ENCODE peak calls at places on chromosome 2, in four cellular contexts. F, Z, N and J are unnamed samples.

GRCh38 chr2:130829020-130829419 is 7.7 kb upstream of the ARHGEF4 start:
- DNase-seq in N (peak; percentile 69), F (no peak), Z (no peak), J (no peak)

GRCh38 chr2:33069894-33070651 is 123.3 kb downstream of the LTBP1 start:
- DNase-seq in Z (no peak), N (peak; percentile 92), F (no peak), J (peak; percentile 61)

GRCh38 chr2:233343171-233343705 is 11.1 kb upstream of the DGKD start:
- DNase-seq in N (no peak), Z (no peak), F (peak; percentile 41), J (no peak)

GRCh38 chr2:95374451-95374915 is 28.0 kb upstream of the FAHD2A start:
- DNase-seq in F (no peak), Z (no peak), N (no peak), J (no peak)

GRCh38 chr2:232885264-232885961 is 15.3 kb downstream of the SNORC start:
- DNase-seq in F (no peak), Z (no peak), N (no peak), J (no peak)

GRCh38 chr2:121539722-121540469 is 9.2 kb downstream of the RNU4ATAC start:
- DNase-seq in Z (no peak), N (no peak), F (no peak), J (no peak)

GRCh38 chr2:152571035-152571766 is 146.1 kb downstream of the PRPF40A start:
- DNase-seq in F (no peak), N (peak; percentile 55), Z (no peak), J (no peak)

GRCh38 chr2:229489016-229489415 is 217.9 kb upstream of the PID1 start:
- DNase-seq in F (no peak), N (no peak), Z (no peak), J (no peak)

GRCh38 chr2:197437380-197437779 is 2.6 kb upstream of the SF3B1 start:
- DNase-seq in Z (no peak), F (no peak), N (no peak), J (no peak)

GRCh38 chr2:21038403-21039073 is 5.3 kb downstream of the APOB start:
- DNase-seq in F (no peak), Z (no peak), N (no peak), J (no peak)

GRCh38 chr2:199463708-199464613 is 6.2 kb upstream of the SATB2 start:
- DNase-seq in N (no peak), F (peak; percentile 39), Z (no peak), J (no peak)

GRCh38 chr2:172281648-172282576 is 145.5 kb upstream of the ITGA6 start:
- DNase-seq in Z (no peak), F (no peak), N (no peak), J (no peak)

GRCh38 chr2:12087175-12087574 is 340.7 kb downstream of the LPIN1 start:
- DNase-seq in Z (no peak), N (no peak), F (no peak), J (no peak)

GRCh38 chr2:154692927-154693326 is 5.6 kb upstream of the KCNJ3 start:
- DNase-seq in Z (no peak), F (no peak), N (peak; percentile 32), J (no peak)

GRCh38 chr2:30756971-30757370 is 50.3 kb downstream of the CAPN13 start:
- DNase-seq in Z (no peak), F (no peak), N (no peak), J (no peak)

GRCh38 chr2:74648009-74648443 is at the start of gene M1AP:
- DNase-seq in Z (no peak), N (no peak), F (no peak), J (no peak)

GRCh38 chr2:21939961-21940360 is 816.2 kb downstream of the TDRD15 start:
- DNase-seq in F (no peak), Z (no peak), N (peak; percentile 39), J (no peak)

GRCh38 chr2:5392658-5393057 is 299.5 kb upstream of the SOX11 start:
- DNase-seq in F (no peak), Z (no peak), N (no peak), J (no peak)

GRCh38 chr2:127193164-127193947 is 26.7 kb downstream of the CYP27C1 start:
- DNase-seq in Z (no peak), F (no peak), N (no peak), J (no peak)

GRCh38 chr2:106108351-106108750 is 85.8 kb downstream of the UXS1 start:
- DNase-seq in F (no peak), N (no peak), Z (no peak), J (no peak)

GRCh38 chr2:96554293-96555145 is 18.0 kb downstream of the ARID5A start:
- DNase-seq in N (no peak), Z (peak; percentile 44), F (peak; percentile 59), J (peak; percentile 65)

GRCh38 chr2:165844216-165844615 is 50.2 kb upstream of the GALNT3 start:
- DNase-seq in F (no peak), Z (no peak), N (no peak), J (no peak)

GRCh38 chr2:40403233-40403841 is 48.6 kb downstream of the SLC8A1 start:
- DNase-seq in F (no peak), N (no peak), Z (no peak), J (no peak)

GRCh38 chr2:159218389-159218788 is 68.1 kb downstream of the WDSUB1 start:
- DNase-seq in N (no peak), F (no peak), Z (no peak), J (no peak)

GRCh38 chr2:20985061-20985460 is 58.8 kb downstream of the APOB start:
- DNase-seq in F (no peak), Z (no peak), N (no peak), J (no peak)